ENCODE peak calls at places on chromosomes 12 and 14, in nine cellular contexts. Z is T-cell; Q is activated CD4-positive, alpha-beta T cell treated with anti-CD3 and anti-CD28 coated beads, Interleukin-2, amount 50 U/mL, for 1 hour; G is HT-29; T is stimulated activated CD4-positive, alpha-beta T cell treated with anti-CD3 and anti-CD28 coated beads, Interleukin-1b, Interleukin-23, amount 100 ng/mL, for 1 hour; A is EL; Y is HS-27A; P is activated naive CD8-positive, alpha-beta T cell treated with anti-CD3 and anti-CD28 coated beads, Interleukin-2, amount 50 U/mL, for 24 hours; V is ascending aorta. N is an unnamed sample.

GRCh38 chr14:72741836-72742681 is 151.8 kb downstream of the DPF3 start:
- DNase-seq in Z (no peak), Q (no peak), G (no peak), T (no peak), A (no peak), Y (no peak), P (no peak), V (no peak), N (no peak)

GRCh38 chr12:77045183-77045582 is 20.2 kb downstream of the E2F7 start:
- DNase-seq in Z (no peak), Q (no peak), G (no peak), T (no peak), A (no peak), Y (no peak), P (no peak), V (no peak), N (no peak)

GRCh38 chr14:51507556-51508511 is 143.9 kb upstream of the FRMD6 start:
- DNase-seq in Z (no peak), Q (no peak), G (no peak), T (no peak), A (peak), Y (no peak), P (no peak), V (no peak), N (peak)

GRCh38 chr14:96176811-96177211 is 27.8 kb upstream of the BDKRB2 start:
- DNase-seq in Z (no peak), Q (no peak), G (no peak), T (no peak), A (peak), Y (no peak), P (no peak), V (no peak), N (peak)

GRCh38 chr14:54617467-54617866 is 50.5 kb downstream of the SAMD4A start:
- DNase-seq in Z (no peak), Q (no peak), G (no peak), T (no peak), A (peak), Y (no peak), P (no peak), V (no peak), N (no peak)

GRCh38 chr14:52950410-52950897 is 396 bp downstream of the FERMT2 start:
- DNase-seq in Z (no peak), Q (no peak), G (no peak), T (no peak), A (peak), Y (peak), P (peak), V (no peak), N (peak)

GRCh38 chr14:24238527-24239037 is 3.8 kb downstream of the TINF2 start:
- DNase-seq in Z (no peak), Q (no peak), G (no peak), T (no peak), A (peak), Y (no peak), P (no peak), V (no peak), N (no peak)

GRCh38 chr12:80400591-80400991 is 43.4 kb upstream of the PTPRQ start:
- DNase-seq in Z (no peak), Q (no peak), G (no peak), T (no peak), A (peak), Y (no peak), P (no peak), V (no peak), N (no peak)

GRCh38 chr14:52919971-52920370 is 30.9 kb downstream of the FERMT2 start:
- DNase-seq in Z (no peak), Q (no peak), G (no peak), T (no peak), A (peak), Y (no peak), P (no peak), V (no peak), N (no peak)

GRCh38 chr12:64587447-64587846 is 22.8 kb upstream of the RASSF3 start:
- DNase-seq in Z (no peak), Q (no peak), G (no peak), T (no peak), A (no peak), Y (no peak), P (no peak), V (no peak), N (no peak)

GRCh38 chr12:56591961-56592360 is 38.2 kb downstream of the BAZ2A start:
- DNase-seq in Z (no peak), Q (no peak), G (no peak), T (no peak), A (peak), Y (no peak), P (no peak), V (no peak), N (no peak)

N was measured in T1000.